ENCODE peak calls at places on chromosomes 7 and 10, in five cellular contexts. B is GM10248, R is lower lobe of right lung, H is transverse colon, L is tibial artery. E is an unnamed sample.

GRCh38 chr10:67936416-67936815 is 52.0 kb downstream of the SIRT1 start:
- DNase-seq in B (no peak), R (no peak), H (no peak), L (no peak), E (no peak)

GRCh38 chr10:101781984-101782810 is 1.0 kb downstream of the NPM3 start:
- DNase-seq in B (peak; percentile 32), R (no peak), H (no peak), L (no peak), E (no peak)

GRCh38 chr7:28157311-28157710 is 23.3 kb downstream of the JAZF1 start:
- DNase-seq in B (no peak), R (no peak), H (no peak), L (no peak), E (no peak)

GRCh38 chr10:52216852-52217251 is 97.2 kb upstream of the DKK1 start:
- DNase-seq in B (no peak), R (no peak), H (peak; percentile 11), L (no peak), E (no peak)

GRCh38 chr10:6141296-6142151 is 52.7 kb downstream of the RBM17 start:
- DNase-seq in B (peak; percentile 78), R (no peak), H (no peak), L (no peak), E (no peak)

GRCh38 chr10:13439771-13440708 is 88.8 kb downstream of the BEND7 start:
- DNase-seq in B (peak; percentile 83), R (peak; percentile 73), H (peak; percentile 71), L (no peak), E (peak; percentile 86)

GRCh38 chr7:26198133-26198780 is 2.3 kb downstream of the HNRNPA2B1 start:
- DNase-seq in B (no peak), R (no peak), H (no peak), L (no peak), E (no peak)

GRCh38 chr10:78371118-78371517 is 337.5 kb downstream of the RPS24 start:
- DNase-seq in B (no peak), R (no peak), H (no peak), L (no peak), E (no peak)

GRCh38 chr7:44608916-44609648 is 2.7 kb downstream of the OGDH start:
- DNase-seq in B (no peak), R (no peak), H (no peak), L (no peak), E (no peak)

E was measured in posterior vena cava.